ENCODE peak calls at places on chromosomes 13 and 19, in six cellular contexts. One of them, this sample, is unnamed.

GRCh38 chr13:30301827-30302226 is 5.5 kb downstream of the KATNAL1 start:
- DNase-seq in adrenal gland: no peak
- DNase-seq in testis: no peak
- DNase-seq in upper lobe of left lung: no peak
- DNase-seq in HepG2: no peak
- DNase-seq in esophagus muscularis mucosa: no peak
- DNase-seq in this sample: no peak

GRCh38 chr19:13176345-13176744 is 26.1 kb downstream of the IER2 start:
- DNase-seq in esophagus muscularis mucosa: no peak
- DNase-seq in testis: no peak
- DNase-seq in HepG2: no peak
- DNase-seq in adrenal gland: no peak
- DNase-seq in upper lobe of left lung: no peak
- DNase-seq in this sample: no peak

GRCh38 chr13:23367907-23368306 is 65.6 kb downstream of the SACS start:
- DNase-seq in HepG2: no peak
- DNase-seq in upper lobe of left lung: no peak
- DNase-seq in adrenal gland: no peak
- DNase-seq in esophagus muscularis mucosa: no peak
- DNase-seq in testis: no peak
- DNase-seq in this sample: no peak

GRCh38 chr19:34998777-34999497 is 1.2 kb upstream of the GRAMD1A start:
- DNase-seq in esophagus muscularis mucosa: no peak
- DNase-seq in testis: no peak
- DNase-seq in upper lobe of left lung: no peak
- DNase-seq in HepG2: peak
- DNase-seq in adrenal gland: no peak
- DNase-seq in this sample: no peak

GRCh38 chr13:99123101-99124045 is 77.3 kb upstream of the UBAC2 start:
- DNase-seq in testis: no peak
- DNase-seq in HepG2: no peak
- DNase-seq in esophagus muscularis mucosa: no peak
- DNase-seq in upper lobe of left lung: no peak
- DNase-seq in adrenal gland: no peak
- DNase-seq in this sample: no peak

GRCh38 chr13:80873589-80873988 is 532.7 kb upstream of the SPRY2 start:
- DNase-seq in adrenal gland: no peak
- DNase-seq in HepG2: no peak
- DNase-seq in esophagus muscularis mucosa: no peak
- DNase-seq in testis: no peak
- DNase-seq in upper lobe of left lung: peak
- DNase-seq in this sample: no peak

GRCh38 chr19:15612342-15612741 is 2.7 kb upstream of the CYP4F8 start:
- DNase-seq in upper lobe of left lung: no peak
- DNase-seq in esophagus muscularis mucosa: no peak
- DNase-seq in HepG2: no peak
- DNase-seq in adrenal gland: no peak
- DNase-seq in testis: no peak
- DNase-seq in this sample: no peak

GRCh38 chr13:78160793-78161192 is 242.2 kb upstream of the EDNRB start:
- DNase-seq in testis: no peak
- DNase-seq in adrenal gland: no peak
- DNase-seq in HepG2: no peak
- DNase-seq in esophagus muscularis mucosa: no peak
- DNase-seq in upper lobe of left lung: no peak
- DNase-seq in this sample: no peak

GRCh38 chr19:42420055-42420544 is 7.1 kb downstream of the LIPE start:
- DNase-seq in adrenal gland: peak
- DNase-seq in HepG2: peak
- DNase-seq in esophagus muscularis mucosa: no peak
- DNase-seq in upper lobe of left lung: no peak
- DNase-seq in testis: peak
- DNase-seq in this sample: no peak

GRCh38 chr13:67990868-67991267 is 760.7 kb upstream of the PCDH9 start:
- DNase-seq in upper lobe of left lung: no peak
- DNase-seq in adrenal gland: no peak
- DNase-seq in esophagus muscularis mucosa: no peak
- DNase-seq in testis: no peak
- DNase-seq in HepG2: no peak
- DNase-seq in this sample: no peak

GRCh38 chr13:36850790-36851438 is 31.9 kb downstream of the RFXAP start:
- DNase-seq in adrenal gland: no peak
- DNase-seq in testis: no peak
- DNase-seq in upper lobe of left lung: no peak
- DNase-seq in esophagus muscularis mucosa: no peak
- DNase-seq in HepG2: peak
- DNase-seq in this sample: no peak

GRCh38 chr13:99356216-99357089 is 49.3 kb upstream of the GPR183 start:
- DNase-seq in esophagus muscularis mucosa: peak
- DNase-seq in adrenal gland: peak
- DNase-seq in HepG2: no peak
- DNase-seq in testis: peak
- DNase-seq in upper lobe of left lung: no peak
- DNase-seq in this sample: no peak

DNA sequence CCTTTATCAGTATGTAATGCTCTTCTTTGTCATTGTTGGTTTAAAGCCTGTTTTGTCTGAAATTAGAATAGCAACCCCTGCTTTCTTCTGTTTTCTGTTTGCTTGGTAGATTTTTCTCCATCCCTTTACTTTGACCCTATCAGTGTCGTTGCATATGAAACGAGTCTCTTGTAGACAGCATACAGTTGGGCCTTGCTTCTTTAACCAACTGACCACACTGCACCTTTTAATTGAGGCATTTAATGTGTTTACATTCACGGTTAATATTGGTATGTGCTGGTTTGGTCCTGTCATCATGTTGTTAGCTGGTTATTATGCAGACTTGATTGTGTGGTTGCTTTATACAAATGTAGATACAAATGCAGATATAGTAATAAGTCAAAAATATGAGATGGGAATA is 71.1 kb downstream of the PDS5B start:
- DNase-seq in adrenal gland: no peak
- DNase-seq in upper lobe of left lung: no peak
- DNase-seq in esophagus muscularis mucosa: no peak
- DNase-seq in testis: no peak
- DNase-seq in HepG2: no peak
- DNase-seq in this sample: no peak
- TF ChIP-seq CTCF in adrenal gland: no peak
- TF ChIP-seq CTCF in upper lobe of left lung: no peak
- TF ChIP-seq CTCF in esophagus muscularis mucosa: no peak
- TF ChIP-seq CTCF in testis: no peak
- TF ChIP-seq CTCF in HepG2: no peak
- TF ChIP-seq CTCF in this sample: no peak

GRCh38 chr19:51799311-51799997 is 4.5 kb downstream of the FPR3 start:
- DNase-seq in testis: peak
- DNase-seq in HepG2: peak
- DNase-seq in upper lobe of left lung: peak
- DNase-seq in adrenal gland: peak
- DNase-seq in esophagus muscularis mucosa: peak
- DNase-seq in this sample: peak
- TF ChIP-seq POLR2A in testis: no peak
- TF ChIP-seq POLR2A in HepG2: no peak
- TF ChIP-seq POLR2A in upper lobe of left lung: peak
- TF ChIP-seq POLR2A in adrenal gland: peak
- TF ChIP-seq POLR2A in esophagus muscularis mucosa: no peak
- TF ChIP-seq POLR2A in this sample: no peak

GRCh38 chr19:45440873-45441654 is 17.3 kb upstream of the ERCC1 start:
- DNase-seq in testis: peak
- DNase-seq in esophagus muscularis mucosa: no peak
- DNase-seq in upper lobe of left lung: no peak
- DNase-seq in HepG2: no peak
- DNase-seq in adrenal gland: no peak
- DNase-seq in this sample: no peak

GRCh38 chr19:45442408-45442926 is 18.8 kb upstream of the ERCC1 start:
- DNase-seq in upper lobe of left lung: no peak
- DNase-seq in esophagus muscularis mucosa: no peak
- DNase-seq in HepG2: no peak
- DNase-seq in adrenal gland: no peak
- DNase-seq in testis: no peak
- DNase-seq in this sample: no peak

GRCh38 chr19:45439190-45439568 is 15.5 kb upstream of the ERCC1 start:
- DNase-seq in testis: no peak
- DNase-seq in upper lobe of left lung: no peak
- DNase-seq in esophagus muscularis mucosa: no peak
- DNase-seq in adrenal gland: no peak
- DNase-seq in HepG2: no peak
- DNase-seq in this sample: no peak

GRCh38 chr19:45439569-45440258 is 16.0 kb upstream of the ERCC1 start:
- DNase-seq in upper lobe of left lung: peak
- DNase-seq in esophagus muscularis mucosa: peak
- DNase-seq in HepG2: no peak
- DNase-seq in testis: peak
- DNase-seq in adrenal gland: peak
- DNase-seq in this sample: no peak

DNA sequence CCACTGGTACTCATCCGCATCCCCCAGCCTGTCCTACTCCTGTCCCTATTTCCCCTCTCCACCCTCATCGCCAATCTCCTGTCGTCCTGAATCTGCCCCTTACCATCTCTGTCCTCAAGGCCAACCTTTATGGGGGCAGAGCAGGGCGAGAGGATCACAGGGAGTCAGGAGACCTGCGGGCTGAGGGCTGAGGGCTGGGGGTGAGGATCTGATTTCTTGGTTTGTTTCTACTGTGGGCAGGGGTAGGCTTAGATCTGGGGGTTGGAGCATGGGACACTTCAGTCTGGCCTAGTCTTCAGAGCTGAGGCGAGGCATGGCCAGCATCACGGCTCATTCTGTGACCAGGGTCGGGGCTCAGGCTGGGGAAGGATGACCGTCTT is 16.5 kb upstream of the ERCC1 start:
- DNase-seq in HepG2: no peak
- DNase-seq in upper lobe of left lung: no peak
- DNase-seq in testis: no peak
- DNase-seq in esophagus muscularis mucosa: no peak
- DNase-seq in adrenal gland: no peak
- DNase-seq in this sample: no peak
- H3K27ac ChIP-seq in HepG2: no peak
- H3K27ac ChIP-seq in upper lobe of left lung: peak
- H3K27ac ChIP-seq in testis: peak
- H3K27ac ChIP-seq in esophagus muscularis mucosa: peak
- H3K27ac ChIP-seq in adrenal gland: peak
- H3K27ac ChIP-seq in this sample: peak

GRCh38 chr19:23392706-23393105 is 2.6 kb downstream of the ZNF91 start:
- DNase-seq in HepG2: no peak
- DNase-seq in adrenal gland: no peak
- DNase-seq in esophagus muscularis mucosa: no peak
- DNase-seq in upper lobe of left lung: no peak
- DNase-seq in testis: no peak
- DNase-seq in this sample: no peak

GRCh38 chr19:23395041-23395721 is at the start of gene ZNF91:
- DNase-seq in upper lobe of left lung: peak
- DNase-seq in testis: peak
- DNase-seq in adrenal gland: peak
- DNase-seq in HepG2: peak
- DNase-seq in esophagus muscularis mucosa: peak
- DNase-seq in this sample: no peak

GRCh38 chr19:23391239-23391638 is 4.0 kb downstream of the ZNF91 start:
- DNase-seq in adrenal gland: no peak
- DNase-seq in HepG2: no peak
- DNase-seq in esophagus muscularis mucosa: no peak
- DNase-seq in upper lobe of left lung: no peak
- DNase-seq in testis: no peak
- DNase-seq in this sample: no peak

GRCh38 chr19:23393121-23393520 is 2.1 kb downstream of the ZNF91 start:
- DNase-seq in adrenal gland: no peak
- DNase-seq in upper lobe of left lung: no peak
- DNase-seq in esophagus muscularis mucosa: no peak
- DNase-seq in testis: no peak
- DNase-seq in HepG2: no peak
- DNase-seq in this sample: no peak
- TF ChIP-seq CTCF in adrenal gland: no peak
- TF ChIP-seq CTCF in upper lobe of left lung: no peak
- TF ChIP-seq CTCF in esophagus muscularis mucosa: no peak
- TF ChIP-seq CTCF in testis: no peak
- TF ChIP-seq CTCF in HepG2: no peak
- TF ChIP-seq CTCF in this sample: no peak

GRCh38 chr19:4064551-4065260 is 2.0 kb downstream of the ZBTB7A start:
- DNase-seq in esophagus muscularis mucosa: no peak
- DNase-seq in adrenal gland: peak
- DNase-seq in testis: peak
- DNase-seq in HepG2: no peak
- DNase-seq in upper lobe of left lung: peak
- DNase-seq in this sample: no peak
- TF ChIP-seq POLR2A in esophagus muscularis mucosa: no peak
- TF ChIP-seq POLR2A in adrenal gland: no peak
- TF ChIP-seq POLR2A in testis: no peak
- TF ChIP-seq POLR2A in HepG2: no peak
- TF ChIP-seq POLR2A in upper lobe of left lung: no peak
- TF ChIP-seq POLR2A in this sample: no peak

DNA sequence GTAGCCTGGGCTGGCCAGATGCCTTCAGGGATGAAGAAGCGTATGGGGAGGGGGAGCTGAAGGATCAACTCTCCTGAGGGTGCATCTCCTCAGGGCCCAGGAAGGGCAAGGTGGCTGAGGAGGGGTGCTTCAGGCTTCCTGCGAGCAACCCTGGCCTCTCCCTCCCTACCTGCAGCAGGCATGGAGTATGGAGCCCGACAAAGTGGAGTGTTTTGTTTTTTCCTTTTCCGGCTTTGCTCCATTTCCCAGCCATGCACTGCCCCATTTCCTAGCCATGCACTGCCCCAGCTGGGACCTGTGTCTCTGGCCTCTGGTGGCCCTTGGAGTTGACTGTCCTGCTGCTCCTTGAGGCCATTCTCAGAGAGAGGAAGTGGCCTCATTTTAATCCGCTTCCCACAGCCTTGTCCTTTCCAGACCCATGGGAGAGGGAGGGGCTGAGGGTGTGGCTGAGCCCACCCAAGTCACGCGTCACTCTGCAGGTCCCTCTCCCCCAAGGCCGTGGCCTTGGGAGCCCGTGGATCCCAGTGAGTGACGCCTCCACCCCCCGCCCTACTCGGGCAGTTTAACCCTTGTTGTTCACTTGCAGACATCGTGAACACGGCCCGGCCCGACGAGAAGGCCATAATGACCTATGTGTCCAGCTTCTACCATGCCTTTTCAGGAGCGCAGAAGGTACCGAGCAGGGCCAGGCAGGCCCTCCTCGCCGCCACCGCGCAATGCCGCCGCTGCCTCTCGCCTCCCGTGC is 34.4 kb downstream of the CAPN12 start:
- DNase-seq in upper lobe of left lung: no peak
- DNase-seq in adrenal gland: peak
- DNase-seq in esophagus muscularis mucosa: no peak
- DNase-seq in HepG2: no peak
- DNase-seq in testis: no peak
- DNase-seq in this sample: no peak
- H3K27ac ChIP-seq in upper lobe of left lung: peak
- H3K27ac ChIP-seq in adrenal gland: peak
- H3K27ac ChIP-seq in esophagus muscularis mucosa: peak
- H3K27ac ChIP-seq in HepG2: peak
- H3K27ac ChIP-seq in testis: no peak
- H3K27ac ChIP-seq in this sample: peak

GRCh38 chr19:39746836-39747529 is 9.2 kb upstream of the CLC start:
- DNase-seq in upper lobe of left lung: no peak
- DNase-seq in testis: no peak
- DNase-seq in adrenal gland: no peak
- DNase-seq in esophagus muscularis mucosa: no peak
- DNase-seq in HepG2: no peak
- DNase-seq in this sample: no peak
- TF ChIP-seq CTCF in upper lobe of left lung: no peak
- TF ChIP-seq CTCF in testis: no peak
- TF ChIP-seq CTCF in adrenal gland: no peak
- TF ChIP-seq CTCF in esophagus muscularis mucosa: no peak
- TF ChIP-seq CTCF in HepG2: no peak
- TF ChIP-seq CTCF in this sample: no peak

GRCh38 chr19:18660051-18660910 is 23.2 kb upstream of the CRTC1 start:
- DNase-seq in upper lobe of left lung: peak
- DNase-seq in adrenal gland: peak
- DNase-seq in testis: no peak
- DNase-seq in HepG2: no peak
- DNase-seq in esophagus muscularis mucosa: no peak
- DNase-seq in this sample: no peak
- TF ChIP-seq POLR2A in upper lobe of left lung: peak
- TF ChIP-seq POLR2A in adrenal gland: peak
- TF ChIP-seq POLR2A in testis: no peak
- TF ChIP-seq POLR2A in HepG2: no peak
- TF ChIP-seq POLR2A in esophagus muscularis mucosa: no peak
- TF ChIP-seq POLR2A in this sample: no peak

This sample was measured in vagina.